ENCODE peak calls at places on chromosomes 5 and 9, in six cellular contexts. One of them, this sample, is unnamed. For H3K79me1, the result is how much of the 10 kb centered on the place peaks cover.

GRCh38 chr9:112115955-112116354 is 59.1 kb downstream of the SUSD1 start:
- DNase-seq in mesenchymal stem cell: no peak
- DNase-seq in H9: no peak
- DNase-seq in mesendoderm: no peak
- DNase-seq in trophoblast cell: peak
- DNase-seq in IMR-90: no peak
- DNase-seq in this sample: no peak

GRCh38 chr5:90689064-90689463 is 130.5 kb downstream of the ADGRV1 start:
- DNase-seq in mesenchymal stem cell: no peak
- DNase-seq in H9: no peak
- DNase-seq in mesendoderm: peak
- DNase-seq in trophoblast cell: no peak
- DNase-seq in IMR-90: no peak
- DNase-seq in this sample: no peak

GRCh38 chr5:133882107-133882695 is 86.2 kb downstream of the C5orf15 start:
- DNase-seq in mesenchymal stem cell: no peak
- DNase-seq in H9: no peak
- DNase-seq in mesendoderm: no peak
- DNase-seq in trophoblast cell: no peak
- DNase-seq in IMR-90: no peak
- DNase-seq in this sample: no peak

GRCh38 chr5:91293131-91293530 is 90.0 kb downstream of the ARRDC3 start:
- DNase-seq in mesenchymal stem cell: peak
- DNase-seq in H9: peak
- DNase-seq in mesendoderm: peak
- DNase-seq in trophoblast cell: peak
- DNase-seq in IMR-90: peak
- DNase-seq in this sample: peak

GRCh38 chr5:108295588-108296368 is 86.1 kb downstream of the FBXL17 start:
- DNase-seq in mesenchymal stem cell: peak
- DNase-seq in H9: no peak
- DNase-seq in mesendoderm: no peak
- DNase-seq in trophoblast cell: no peak
- DNase-seq in IMR-90: peak
- DNase-seq in this sample: no peak

GRCh38 chr5:33936381-33937016 is at the start of gene RXFP3:
- DNase-seq in mesenchymal stem cell: no peak
- DNase-seq in H9: no peak
- DNase-seq in mesendoderm: no peak
- DNase-seq in trophoblast cell: no peak
- DNase-seq in IMR-90: peak
- DNase-seq in this sample: no peak

GRCh38 chr5:75510836-75511434 is 494 bp downstream of the CERT1 start:
- DNase-seq in mesenchymal stem cell: no peak
- DNase-seq in H9: peak
- DNase-seq in mesendoderm: peak
- DNase-seq in trophoblast cell: peak
- DNase-seq in IMR-90: peak
- DNase-seq in this sample: peak

GRCh38 chr5:122153230-122153629 is 23.9 kb downstream of the ZNF474 start:
- DNase-seq in mesenchymal stem cell: peak
- DNase-seq in H9: no peak
- DNase-seq in mesendoderm: no peak
- DNase-seq in trophoblast cell: no peak
- DNase-seq in IMR-90: peak
- DNase-seq in this sample: no peak

GRCh38 chr9:10843151-10843550 is 230.3 kb upstream of the PTPRD start:
- DNase-seq in mesenchymal stem cell: no peak
- DNase-seq in H9: no peak
- DNase-seq in mesendoderm: no peak
- DNase-seq in trophoblast cell: no peak
- DNase-seq in IMR-90: no peak
- DNase-seq in this sample: no peak

GRCh38 chr5:24712947-24713346 is 68.2 kb upstream of the CDH10 start:
- DNase-seq in mesenchymal stem cell: no peak
- DNase-seq in H9: no peak
- DNase-seq in mesendoderm: no peak
- DNase-seq in trophoblast cell: no peak
- DNase-seq in IMR-90: no peak
- DNase-seq in this sample: no peak

GRCh38 chr5:179763215-179763945 is 30.4 kb upstream of the LTC4S start:
- DNase-seq in mesenchymal stem cell: peak
- DNase-seq in H9: peak
- DNase-seq in mesendoderm: peak
- DNase-seq in trophoblast cell: peak
- DNase-seq in IMR-90: peak
- DNase-seq in this sample: peak

GRCh38 chr9:87667164-87667738 is 58.7 kb upstream of the CTSL start:
- DNase-seq in mesenchymal stem cell: no peak
- DNase-seq in H9: peak
- DNase-seq in mesendoderm: peak
- DNase-seq in trophoblast cell: peak
- DNase-seq in IMR-90: no peak
- DNase-seq in this sample: no peak

GRCh38 chr5:51156838-51157237 is 226.4 kb upstream of the ISL1 start:
- DNase-seq in mesenchymal stem cell: no peak
- DNase-seq in H9: peak
- DNase-seq in mesendoderm: peak
- DNase-seq in trophoblast cell: no peak
- DNase-seq in IMR-90: no peak
- DNase-seq in this sample: no peak

GRCh38 chr9:21144620-21145019 is 3.0 kb upstream of the IFNW1 start:
- DNase-seq in mesenchymal stem cell: no peak
- DNase-seq in H9: no peak
- DNase-seq in mesendoderm: no peak
- DNase-seq in trophoblast cell: no peak
- DNase-seq in IMR-90: no peak
- DNase-seq in this sample: no peak

GRCh38 chr9:95313010-95313498 is 4.5 kb downstream of the FANCC start:
- DNase-seq in mesenchymal stem cell: peak
- DNase-seq in H9: peak
- DNase-seq in mesendoderm: peak
- DNase-seq in trophoblast cell: peak
- DNase-seq in IMR-90: peak
- DNase-seq in this sample: no peak

GRCh38 chr9:10062629-10063395 is 550.0 kb downstream of the PTPRD start:
- DNase-seq in mesenchymal stem cell: peak
- DNase-seq in H9: no peak
- DNase-seq in mesendoderm: no peak
- DNase-seq in trophoblast cell: peak
- DNase-seq in IMR-90: peak
- DNase-seq in this sample: no peak

GRCh38 chr9:19408693-19409405 is at the start of gene ACER2:
- DNase-seq in mesenchymal stem cell: peak
- DNase-seq in H9: peak
- DNase-seq in mesendoderm: peak
- DNase-seq in trophoblast cell: peak
- DNase-seq in IMR-90: peak
- DNase-seq in this sample: peak

GRCh38 chr9:86945868-86946711 is 1.2 kb downstream of the GAS1 start:
- DNase-seq in mesenchymal stem cell: peak
- DNase-seq in H9: peak
- DNase-seq in mesendoderm: peak
- DNase-seq in trophoblast cell: peak
- DNase-seq in IMR-90: peak
- DNase-seq in this sample: no peak

GRCh38 chr5:75361310-75361709 is 24.3 kb downstream of the HMGCR start:
- DNase-seq in mesenchymal stem cell: no peak
- DNase-seq in H9: no peak
- DNase-seq in mesendoderm: no peak
- DNase-seq in trophoblast cell: no peak
- DNase-seq in IMR-90: no peak
- DNase-seq in this sample: no peak

GRCh38 chr5:180590543-180591248 is 603 bp downstream of the SCGB3A1 start:
- DNase-seq in mesenchymal stem cell: no peak
- DNase-seq in H9: no peak
- DNase-seq in mesendoderm: no peak
- DNase-seq in trophoblast cell: no peak
- DNase-seq in IMR-90: no peak
- DNase-seq in this sample: no peak

GRCh38 chr9:137085918-137086530 is 761 bp upstream of the MAN1B1 start:
- DNase-seq in mesenchymal stem cell: peak
- DNase-seq in H9: no peak
- DNase-seq in mesendoderm: no peak
- DNase-seq in trophoblast cell: peak
- DNase-seq in IMR-90: no peak
- DNase-seq in this sample: no peak

GRCh38 chr5:33482335-33482734 is 41.6 kb downstream of the TARS1 start:
- DNase-seq in mesenchymal stem cell: no peak
- DNase-seq in H9: peak
- DNase-seq in mesendoderm: peak
- DNase-seq in trophoblast cell: no peak
- DNase-seq in IMR-90: no peak
- DNase-seq in this sample: peak

GRCh38 chr5:131423056-131423455 is 159.2 kb downstream of the CDC42SE2 start:
- DNase-seq in mesenchymal stem cell: peak
- DNase-seq in H9: no peak
- DNase-seq in mesendoderm: peak
- DNase-seq in trophoblast cell: peak
- DNase-seq in IMR-90: peak
- DNase-seq in this sample: no peak

GRCh38 chr9:88013051-88013450 is 38.7 kb upstream of the CDK20 start:
- DNase-seq in mesenchymal stem cell: no peak
- DNase-seq in H9: no peak
- DNase-seq in mesendoderm: peak
- DNase-seq in trophoblast cell: no peak
- DNase-seq in IMR-90: no peak
- DNase-seq in this sample: no peak

GRCh38 chr5:170132642-170133448 is 27.1 kb downstream of the FOXI1 start:
- DNase-seq in mesenchymal stem cell: peak
- DNase-seq in H9: no peak
- DNase-seq in mesendoderm: no peak
- DNase-seq in trophoblast cell: peak
- DNase-seq in IMR-90: peak
- DNase-seq in this sample: peak

GRCh38 chr5:79992891-79993290 is 1.8 kb upstream of the MTX3 start:
- DNase-seq in mesenchymal stem cell: no peak
- DNase-seq in H9: no peak
- DNase-seq in mesendoderm: no peak
- DNase-seq in trophoblast cell: no peak
- DNase-seq in IMR-90: peak
- DNase-seq in this sample: no peak

GRCh38 chr5:136769900-136770684 is 404.7 kb upstream of the TRPC7 start:
- DNase-seq in mesenchymal stem cell: peak
- DNase-seq in H9: peak
- DNase-seq in mesendoderm: peak
- DNase-seq in trophoblast cell: peak
- DNase-seq in IMR-90: peak
- DNase-seq in this sample: peak
- H3K18ac ChIP-seq in mesenchymal stem cell: no peak
- H3K18ac ChIP-seq in H9: no peak
- H3K18ac ChIP-seq in mesendoderm: peak
- H3K18ac ChIP-seq in trophoblast cell: peak
- H3K18ac ChIP-seq in IMR-90: no peak
- H3K18ac ChIP-seq in this sample: no peak

DNA sequence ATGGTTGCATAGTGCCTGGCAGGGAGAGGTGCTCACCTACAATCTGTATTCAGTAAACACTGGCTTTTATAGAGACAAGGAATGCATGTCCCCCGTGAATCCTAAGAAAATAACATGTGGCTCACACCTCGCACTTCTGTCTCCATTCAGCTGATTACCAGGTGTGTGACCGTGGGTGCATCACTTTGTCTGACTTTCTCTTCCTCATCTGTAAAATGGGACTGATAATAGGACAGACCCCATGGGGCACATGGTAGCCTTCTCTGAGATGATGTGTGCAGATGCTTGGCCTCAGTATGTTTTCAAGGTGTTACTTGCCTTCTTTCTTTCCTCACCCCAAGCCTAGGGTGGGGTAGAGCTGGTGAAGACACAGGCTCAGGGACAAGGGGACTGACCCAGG is 6.3 kb downstream of the CXXC5 start:
- DNase-seq in mesenchymal stem cell: no peak
- DNase-seq in H9: no peak
- DNase-seq in mesendoderm: no peak
- DNase-seq in trophoblast cell: no peak
- DNase-seq in IMR-90: no peak
- DNase-seq in this sample: no peak
- H3K79me1 ChIP-seq in mesenchymal stem cell: under half
- H3K79me1 ChIP-seq in H9: under half
- H3K79me1 ChIP-seq in mesendoderm: under half
- H3K79me1 ChIP-seq in trophoblast cell: half or more
- H3K79me1 ChIP-seq in IMR-90: half or more
- H3K79me1 ChIP-seq in this sample: under half

GRCh38 chr5:172571892-172572291 is 69.2 kb upstream of the NEURL1B start:
- DNase-seq in mesenchymal stem cell: no peak
- DNase-seq in H9: no peak
- DNase-seq in mesendoderm: no peak
- DNase-seq in trophoblast cell: no peak
- DNase-seq in IMR-90: no peak
- DNase-seq in this sample: no peak

GRCh38 chr5:172572440-172572839 is 68.6 kb upstream of the NEURL1B start:
- DNase-seq in mesenchymal stem cell: no peak
- DNase-seq in H9: no peak
- DNase-seq in mesendoderm: no peak
- DNase-seq in trophoblast cell: no peak
- DNase-seq in IMR-90: no peak
- DNase-seq in this sample: no peak

GRCh38 chr5:172571413-172571812 is 69.7 kb upstream of the NEURL1B start:
- DNase-seq in mesenchymal stem cell: no peak
- DNase-seq in H9: no peak
- DNase-seq in mesendoderm: no peak
- DNase-seq in trophoblast cell: no peak
- DNase-seq in IMR-90: no peak
- DNase-seq in this sample: no peak

GRCh38 chr5:172569862-172570558 is 71.1 kb upstream of the NEURL1B start:
- DNase-seq in mesenchymal stem cell: no peak
- DNase-seq in H9: peak
- DNase-seq in mesendoderm: peak
- DNase-seq in trophoblast cell: no peak
- DNase-seq in IMR-90: no peak
- DNase-seq in this sample: no peak

GRCh38 chr5:172570594-172571334 is 70.3 kb upstream of the NEURL1B start:
- DNase-seq in mesenchymal stem cell: no peak
- DNase-seq in H9: no peak
- DNase-seq in mesendoderm: no peak
- DNase-seq in trophoblast cell: no peak
- DNase-seq in IMR-90: no peak
- DNase-seq in this sample: no peak
- H3K18ac ChIP-seq in mesenchymal stem cell: no peak
- H3K18ac ChIP-seq in H9: no peak
- H3K18ac ChIP-seq in mesendoderm: no peak
- H3K18ac ChIP-seq in trophoblast cell: no peak
- H3K18ac ChIP-seq in IMR-90: no peak
- H3K18ac ChIP-seq in this sample: no peak

DNA sequence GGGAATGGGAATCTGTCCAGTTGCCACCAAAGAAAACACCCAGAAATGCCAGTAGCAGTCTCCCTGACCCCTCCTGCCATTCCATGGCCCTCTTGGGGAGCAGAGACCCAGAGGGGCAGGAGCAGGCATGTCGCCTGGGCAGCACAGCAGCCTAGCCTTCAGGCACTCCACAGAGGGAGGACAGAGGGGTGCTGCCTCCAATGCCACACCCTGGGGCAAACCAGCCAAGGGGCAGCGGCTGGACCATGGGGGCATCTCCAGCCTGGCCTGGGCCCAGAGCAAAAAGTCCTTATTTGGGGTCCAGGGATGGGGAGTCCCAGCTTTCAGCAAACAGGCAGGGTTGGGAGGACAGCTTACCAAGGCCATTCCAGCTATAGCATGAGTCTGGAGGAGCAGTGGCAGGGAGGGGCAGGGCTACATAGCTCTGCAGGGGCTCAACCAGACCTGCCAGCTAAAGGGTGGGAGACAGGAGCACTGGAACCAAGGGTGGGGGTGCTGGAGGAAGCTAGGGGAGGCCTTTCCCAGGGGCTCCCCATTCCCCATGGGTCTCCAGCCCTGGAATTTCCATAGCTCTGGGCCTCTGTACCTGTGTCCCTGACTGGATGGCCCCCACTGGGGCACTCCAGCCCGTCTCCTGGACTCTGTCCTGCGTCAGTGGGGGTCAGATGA is 6.7 kb downstream of the BRD3 start:
- DNase-seq in mesenchymal stem cell: no peak
- DNase-seq in H9: peak
- DNase-seq in mesendoderm: no peak
- DNase-seq in trophoblast cell: no peak
- DNase-seq in IMR-90: no peak
- DNase-seq in this sample: no peak
- H3K79me1 ChIP-seq in mesenchymal stem cell: under half
- H3K79me1 ChIP-seq in H9: under half
- H3K79me1 ChIP-seq in mesendoderm: under half
- H3K79me1 ChIP-seq in trophoblast cell: under half
- H3K79me1 ChIP-seq in IMR-90: half or more
- H3K79me1 ChIP-seq in this sample: half or more